ENCODE peak calls at places on chromosomes 7 and 10, in eight cellular contexts. H is mammary epithelial cell; T is psoas muscle; Q is right lobe of liver; J is OCI-LY7; S is ovary; W is HCT116; N is CD8-positive, alpha-beta T cell. C is an unnamed sample.
A peak's percentile ranks its signal among the peaks of the same experiment; 100 is the strongest.

GRCh38 chr10:69968830-69969229 is 83.8 kb upstream of the MACROH2A2 start:
- DNase-seq in S (no peak), N (no peak), T (no peak), W (peak; percentile 13), H (peak; percentile 32), Q (no peak), J (no peak), C (no peak)

GRCh38 chr7:51344406-51344805 is 27.8 kb upstream of the COBL start:
- DNase-seq in J (no peak), S (no peak), H (peak; percentile 43), W (no peak), T (no peak), Q (peak; percentile 58), N (no peak), C (no peak)

GRCh38 chr10:123527122-123527521 is 139.0 kb upstream of the GPR26 start:
- DNase-seq in S (no peak), H (peak; percentile 8), Q (no peak), J (no peak), W (no peak), T (no peak), N (no peak), C (no peak)

GRCh38 chr7:11341285-11341944 is 367.7 kb downstream of the PHF14 start:
- DNase-seq in J (no peak), W (peak; percentile 8), N (no peak), T (no peak), Q (no peak), H (no peak), S (peak; percentile 20), C (no peak)

GRCh38 chr10:25174461-25175230 is at the start of gene GPR158:
- DNase-seq in W (peak; percentile 70), N (peak; percentile 15), H (peak; percentile 91), J (no peak), Q (peak; percentile 75), T (peak; percentile 81), S (peak; percentile 74), C (peak; percentile 63)

GRCh38 chr7:134899729-134900128 is 86.6 kb upstream of the AGBL3 start:
- DNase-seq in J (no peak), H (peak; percentile 79), S (no peak), T (no peak), N (no peak), W (peak; percentile 67), Q (no peak), C (no peak)

GRCh38 chr10:96978621-96979154 is 146.6 kb downstream of the LCOR start:
- DNase-seq in H (no peak), T (no peak), W (no peak), N (no peak), S (no peak), J (no peak), Q (no peak), C (no peak)

GRCh38 chr10:115065731-115066130 is 27.4 kb upstream of the ATRNL1 start:
- DNase-seq in N (no peak), H (no peak), S (no peak), Q (no peak), W (no peak), J (no peak), T (no peak), C (no peak)

GRCh38 chr10:50470798-50471582 is 152.8 kb downstream of the SGMS1 start:
- DNase-seq in H (peak; percentile 70), J (no peak), N (no peak), S (no peak), W (no peak), T (no peak), Q (no peak), C (no peak)

GRCh38 chr10:73865459-73866442 is 8.6 kb downstream of the CAMK2G start:
- DNase-seq in S (no peak), N (no peak), H (no peak), W (no peak), Q (peak; percentile 59), J (peak; percentile 85), T (no peak), C (no peak)

GRCh38 chr10:123926401-123927264 is 35.0 kb upstream of the CPXM2 start:
- DNase-seq in H (peak; percentile 53), W (no peak), T (no peak), S (no peak), J (peak; percentile 17), N (no peak), Q (no peak), C (no peak)

GRCh38 chr7:15687645-15688025 is 1.2 kb upstream of the MEOX2 start:
- DNase-seq in J (no peak), T (peak; percentile 70), H (no peak), S (no peak), Q (peak; percentile 21), W (no peak), N (no peak), C (no peak)

GRCh38 chr10:65720901-65721300 is 1204.9 kb upstream of the LRRTM3 start:
- DNase-seq in N (no peak), S (no peak), H (no peak), Q (no peak), J (no peak), T (no peak), W (no peak), C (no peak)

GRCh38 chr10:64011871-64012714 is 490.9 kb downstream of the REEP3 start:
- DNase-seq in N (no peak), J (no peak), Q (no peak), S (no peak), W (no peak), H (peak; percentile 34), T (no peak), C (no peak)

GRCh38 chr10:42691361-42692120 is 53.2 kb upstream of the ZNF33B start:
- DNase-seq in W (no peak), T (no peak), H (no peak), J (no peak), Q (no peak), S (no peak), N (no peak), C (no peak)

GRCh38 chr10:43955002-43955596 is 306.4 kb upstream of the ZNF32 start:
- DNase-seq in J (no peak), N (no peak), S (no peak), W (no peak), Q (no peak), T (no peak), H (no peak), C (no peak)

GRCh38 chr7:27868117-27868516 is 128.2 kb downstream of the TAX1BP1 start:
- DNase-seq in S (no peak), N (no peak), Q (no peak), T (no peak), H (peak; percentile 2), W (no peak), J (no peak), C (no peak)

GRCh38 chr10:805635-806305 is 116.3 kb upstream of the DIP2C start:
- DNase-seq in Q (no peak), W (no peak), N (no peak), S (no peak), T (no peak), H (no peak), J (no peak), C (peak; percentile 42)

GRCh38 chr10:53843691-53844362 is 957.2 kb downstream of the PCDH15 start:
- DNase-seq in Q (no peak), J (no peak), W (no peak), N (no peak), H (peak; percentile 76), S (no peak), T (no peak), C (no peak)

DNA sequence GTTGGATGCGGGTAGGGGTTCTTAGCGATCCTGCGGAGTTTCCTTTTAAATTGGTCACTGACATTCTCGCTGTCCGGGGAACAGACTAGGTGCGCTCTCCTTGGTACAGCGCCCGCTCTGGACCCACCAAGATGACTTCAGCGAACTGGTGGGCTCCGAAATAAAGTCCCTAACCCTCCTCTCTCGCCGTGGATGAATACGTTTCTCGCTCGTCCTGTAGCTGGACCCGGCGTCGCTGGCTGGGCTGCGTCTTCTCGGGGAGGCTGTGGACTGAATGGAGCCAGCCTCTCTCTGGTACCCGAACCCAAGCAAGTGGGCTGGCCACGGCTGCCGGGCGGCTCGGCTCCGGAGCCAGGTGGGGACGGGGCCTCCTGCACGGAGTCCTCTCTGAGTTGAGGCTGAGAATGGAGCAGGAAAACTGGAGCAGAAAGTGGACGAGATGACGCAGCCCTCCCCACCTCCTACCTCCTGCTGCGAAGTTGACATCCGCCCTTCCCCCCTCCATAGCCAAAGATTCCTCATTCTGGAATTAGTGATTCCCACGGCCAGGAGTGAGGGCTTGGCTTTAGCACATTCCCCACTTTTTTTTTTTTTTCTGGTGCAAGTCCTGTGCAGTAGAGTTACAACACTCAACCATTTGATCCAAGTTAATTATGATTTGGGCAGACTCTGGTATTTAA is 1.5 kb downstream of the UNC5B start:
- DNase-seq in S (peak; percentile 53), T (no peak), Q (no peak), J (no peak), N (no peak), H (peak; percentile 56), W (no peak), C (peak; percentile 75)
- H3K4me1 ChIP-seq in S (peaks cover 9% of the 10 kb centered on the region), T (peaks cover 13% of the 10 kb centered on the region), Q (no peaks in the 10 kb centered on the region), J (peaks cover 13% of the 10 kb centered on the region), N (no peaks in the 10 kb centered on the region), H (peaks cover 41% of the 10 kb centered on the region), W (peaks cover 43% of the 10 kb centered on the region), C (peaks cover 62% of the 10 kb centered on the region)

GRCh38 chr7:101870361-101871062 is 53.1 kb downstream of the CUX1 start:
- DNase-seq in H (peak; percentile 79), Q (no peak), J (peak; percentile 90), W (peak; percentile 52), S (no peak), T (no peak), N (no peak), C (no peak)
- TF ChIP-seq CTCF in H (peak; percentile 75), Q (no peak), J (peak; percentile 78), W (peak; percentile 56), S (no peak), T (peak; percentile 16), N (no peak), C (no peak)

DNA sequence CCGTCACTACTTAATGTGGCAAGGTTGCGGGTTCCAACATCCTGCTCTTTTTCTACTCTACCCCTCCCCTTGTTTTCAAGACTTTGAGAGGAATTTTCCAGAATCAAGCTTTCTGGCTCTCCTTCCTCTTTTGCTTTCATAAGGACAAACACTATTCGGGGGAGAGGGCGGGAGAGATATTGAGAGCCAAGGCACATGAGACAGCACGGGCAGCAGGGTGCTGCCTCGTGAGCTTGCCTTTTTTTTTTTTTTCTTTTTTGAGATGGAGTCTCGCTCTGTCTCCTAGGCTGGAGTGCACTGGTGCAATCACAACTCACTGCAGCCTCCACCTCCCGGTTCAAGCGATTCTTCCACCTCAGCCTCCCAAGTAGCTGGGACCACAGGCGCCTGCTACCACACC is 6.8 kb upstream of the PFKFB3 start:
- DNase-seq in H (no peak), N (no peak), S (peak; percentile 64), J (no peak), W (no peak), T (peak; percentile 52), Q (no peak), C (no peak)
- H3K27ac ChIP-seq in H (no peak overlapping the region), N (no peak overlapping the region), S (peak overlapping the region; percentile 53), J (no peak overlapping the region), W (no peak overlapping the region), T (peak overlapping the region; percentile 92), Q (peak overlapping the region; percentile 51), C (peak overlapping the region; percentile 61)

DNA sequence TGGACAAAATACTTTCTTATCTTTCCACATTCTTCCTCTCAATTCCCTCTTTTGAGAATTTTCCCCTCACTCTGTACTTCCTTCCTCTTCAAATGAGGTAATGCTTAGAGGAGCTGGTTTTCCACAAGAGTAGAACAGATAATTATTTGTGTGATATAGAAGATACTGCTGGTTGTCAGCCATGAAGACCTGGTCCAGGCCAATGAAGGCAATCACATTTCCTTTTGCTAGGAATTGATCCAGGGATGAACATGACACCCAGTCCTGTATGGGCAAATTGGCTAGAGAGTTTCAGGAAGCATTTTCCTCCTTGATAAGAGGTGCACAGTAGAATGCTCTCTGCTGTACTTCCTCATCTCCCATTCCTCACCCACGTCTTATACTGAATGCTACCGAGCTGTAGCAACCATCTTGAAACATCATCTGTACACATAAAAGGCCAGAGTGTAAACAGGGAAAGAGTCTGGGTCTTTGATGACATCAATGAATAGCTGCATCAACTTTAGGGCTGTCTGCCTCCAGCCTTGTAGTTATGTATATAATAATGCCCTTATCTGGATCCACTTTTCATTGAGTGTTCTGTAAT is 103.8 kb downstream of the CDK6 start:
- DNase-seq in Q (no peak), W (no peak), J (no peak), H (no peak), S (no peak), T (no peak), N (no peak), C (no peak)
- H3K4me1 ChIP-seq in Q (no peaks in the 10 kb centered on the region), W (peaks cover 7% of the 10 kb centered on the region), J (peaks cover 16% of the 10 kb centered on the region), H (peaks cover 25% of the 10 kb centered on the region), S (no peaks in the 10 kb centered on the region), T (no peaks in the 10 kb centered on the region), N (no peaks in the 10 kb centered on the region), C (peaks cover 14% of the 10 kb centered on the region)